ENCODE peak calls at places on chromosomes 1 and 21, in five cellular contexts. O is stimulated activated CD4-positive, alpha-beta T cell treated with anti-CD3 and anti-CD28 coated beads, Interleukin-12 subunit alpha, Interleukin-12 subunit beta, amount 100 ng/mL, for 4 hours; X is DMS153; T is HTR-8/SVneo; P is MM.1S. I is an unnamed sample.

GRCh38 chr1:34529935-34530859 is 224.7 kb upstream of the GJB5 start:
- DNase-seq in P (no peak), T (no peak), O (no peak), X (no peak), I (no peak)

GRCh38 chr1:11407301-11407994 is 71.5 kb upstream of the DISP3 start:
- DNase-seq in T (no peak), O (no peak), X (no peak), P (no peak), I (no peak)

GRCh38 chr1:24900486-24900849 is 29.6 kb downstream of the RUNX3 start:
- DNase-seq in O (no peak), X (no peak), P (no peak), T (no peak), I (no peak)

GRCh38 chr1:184535191-184535970 is 148.6 kb downstream of the C1orf21 start:
- DNase-seq in O (no peak), T (no peak), P (no peak), X (no peak), I (no peak)

GRCh38 chr1:64042331-64043100 is 160.9 kb upstream of the UBE2U start:
- DNase-seq in X (no peak), P (no peak), T (peak), O (no peak), I (peak)

GRCh38 chr1:159122005-159122621 is 45.5 kb upstream of the AIM2 start:
- DNase-seq in O (no peak), X (no peak), T (peak), P (no peak), I (no peak)

GRCh38 chr1:172537827-172538391 is 5.0 kb downstream of the SUCO start:
- DNase-seq in O (no peak), P (no peak), T (no peak), X (no peak), I (no peak)

GRCh38 chr1:9181176-9181906 is 52.4 kb upstream of the GPR157 start:
- DNase-seq in T (peak), P (peak), X (no peak), O (peak), I (no peak)

GRCh38 chr21:38478782-38479181 is 19.5 kb downstream of the ERG start:
- DNase-seq in P (peak), T (peak), O (no peak), X (no peak), I (no peak)

GRCh38 chr1:64933296-64934070 is 32.9 kb downstream of the JAK1 start:
- DNase-seq in P (no peak), X (no peak), O (no peak), T (no peak), I (no peak)